ENCODE peak calls at places on chromosome 15, in five cellular contexts. Z is CD8-positive, alpha-beta T cell; G is A549; I is stomach; N is tibial nerve. M is an unnamed sample.

GRCh38 chr15:49847937-49848823 is 227.3 kb downstream of the DTWD1 start:
- DNase-seq in Z (no peak), N (no peak), G (peak), I (no peak), M (peak)

GRCh38 chr15:51739056-51739455 is 1.6 kb upstream of the LYSMD2 start:
- DNase-seq in Z (no peak), I (no peak), G (no peak), N (no peak), M (peak)

GRCh38 chr15:89501646-89502045 is 5.3 kb upstream of the RHCG start:
- DNase-seq in Z (no peak), I (no peak), G (no peak), N (no peak), M (no peak)

GRCh38 chr15:85284497-85284896 is 95.9 kb upstream of the AKAP13 start:
- DNase-seq in G (no peak), I (no peak), Z (no peak), N (no peak), M (no peak)

GRCh38 chr15:38164061-38164460 is 88.6 kb upstream of the SPRED1 start:
- DNase-seq in N (no peak), G (no peak), I (no peak), Z (no peak), M (no peak)

GRCh38 chr15:66293085-66293418 is 316 bp upstream of the DIS3L start:
- DNase-seq in N (no peak), G (no peak), I (no peak), Z (no peak), M (no peak)

GRCh38 chr15:43275736-43276562 is 9.2 kb upstream of the TGM5 start:
- DNase-seq in N (no peak), Z (no peak), G (no peak), I (no peak), M (no peak)

GRCh38 chr15:61748529-61748928 is 311.7 kb downstream of the VPS13C start:
- DNase-seq in N (no peak), G (no peak), Z (no peak), I (no peak), M (peak)

GRCh38 chr15:96352594-96353377 is 22.3 kb downstream of the NR2F2 start:
- DNase-seq in N (no peak), I (no peak), Z (no peak), G (no peak), M (no peak)

GRCh38 chr15:75836953-75837321 is 6.3 kb upstream of the UBE2Q2 start:
- DNase-seq in I (no peak), G (no peak), Z (peak), N (no peak), M (peak)

GRCh38 chr15:91541286-91541685 is 312.2 kb upstream of the SLCO3A1 start:
- DNase-seq in G (no peak), Z (no peak), I (no peak), N (no peak), M (no peak)

GRCh38 chr15:33448961-33449611 is 138.3 kb downstream of the RYR3 start:
- DNase-seq in N (no peak), I (no peak), Z (no peak), G (no peak), M (peak)

GRCh38 chr15:47473857-47474256 is 243.4 kb upstream of the SEMA6D start:
- DNase-seq in G (no peak), N (no peak), Z (no peak), I (no peak), M (no peak)

GRCh38 chr15:92079047-92079446 is 225.5 kb downstream of the SLCO3A1 start:
- DNase-seq in I (no peak), N (no peak), G (no peak), Z (no peak), M (no peak)

GRCh38 chr15:72202302-72202701 is 4.7 kb upstream of the GRAMD2A start:
- DNase-seq in G (no peak), N (no peak), Z (no peak), I (no peak), M (no peak)

GRCh38 chr15:87871130-87871737 is 385.3 kb downstream of the NTRK3 start:
- DNase-seq in G (no peak), I (no peak), N (no peak), Z (no peak), M (no peak)

GRCh38 chr15:95916568-95916967 is 413.9 kb upstream of the NR2F2 start:
- DNase-seq in N (no peak), I (no peak), G (no peak), Z (no peak), M (no peak)

GRCh38 chr15:99735868-99736267 is 2.6 kb upstream of the LYSMD4 start:
- DNase-seq in I (no peak), G (no peak), N (no peak), Z (no peak), M (no peak)

GRCh38 chr15:48292458-48292857 is 38.8 kb upstream of the DUT start:
- DNase-seq in I (no peak), Z (no peak), N (no peak), G (no peak), M (no peak)

GRCh38 chr15:91611924-91612323 is 241.6 kb upstream of the SLCO3A1 start:
- DNase-seq in G (no peak), Z (no peak), I (no peak), N (no peak), M (no peak)

GRCh38 chr15:82810863-82811421 is 1.5 kb downstream of the WHAMM start:
- DNase-seq in Z (peak), I (no peak), G (no peak), N (no peak), M (no peak)

GRCh38 chr15:96019114-96019513 is 311.4 kb upstream of the NR2F2 start:
- DNase-seq in I (no peak), Z (no peak), G (no peak), N (no peak), M (no peak)

GRCh38 chr15:66496951-66497501 is 536 bp downstream of the SNAPC5 start:
- DNase-seq in I (no peak), Z (no peak), N (no peak), G (no peak), M (no peak)

GRCh38 chr15:75620776-75621536 is 4.6 kb downstream of the SNUPN start:
- DNase-seq in I (peak), G (no peak), Z (no peak), N (peak), M (peak)

GRCh38 chr15:36501063-36501678 is 78.3 kb upstream of the CDIN1 start:
- DNase-seq in G (peak), I (no peak), N (no peak), Z (no peak), M (peak)

GRCh38 chr15:68301300-68301699 is 23.8 kb downstream of the FEM1B start:
- DNase-seq in Z (no peak), N (no peak), I (no peak), G (no peak), M (no peak)

GRCh38 chr15:48634096-48634495 is 11.4 kb downstream of the FBN1 start:
- DNase-seq in G (no peak), Z (no peak), I (no peak), N (no peak), M (no peak)

GRCh38 chr15:30872341-30872748 is 31.4 kb upstream of the FAN1 start:
- DNase-seq in G (no peak), Z (no peak), N (no peak), I (no peak), M (no peak)

GRCh38 chr15:88636039-88636438 is 2.8 kb upstream of the ISG20 start:
- DNase-seq in Z (peak), G (no peak), I (peak), N (no peak), M (peak)

GRCh38 chr15:31024979-31025378 is 33.6 kb upstream of the MTMR10 start:
- DNase-seq in Z (no peak), G (no peak), I (no peak), N (no peak), M (no peak)

GRCh38 chr15:68930268-68931022 is at the start of gene SPESP1:
- DNase-seq in Z (peak), G (no peak), N (peak), I (peak), M (peak)

GRCh38 chr15:33985287-33985686 is 17.0 kb downstream of the CHRM5 start:
- DNase-seq in N (no peak), I (no peak), Z (no peak), G (no peak), M (no peak)

GRCh38 chr15:51144021-51144532 is 49.4 kb upstream of the TNFAIP8L3 start:
- DNase-seq in I (no peak), G (peak), Z (no peak), N (no peak), M (peak)

GRCh38 chr15:85688703-85689102 is 106.0 kb downstream of the KLHL25 start:
- DNase-seq in I (no peak), G (no peak), N (no peak), Z (no peak), M (no peak)

DNA sequence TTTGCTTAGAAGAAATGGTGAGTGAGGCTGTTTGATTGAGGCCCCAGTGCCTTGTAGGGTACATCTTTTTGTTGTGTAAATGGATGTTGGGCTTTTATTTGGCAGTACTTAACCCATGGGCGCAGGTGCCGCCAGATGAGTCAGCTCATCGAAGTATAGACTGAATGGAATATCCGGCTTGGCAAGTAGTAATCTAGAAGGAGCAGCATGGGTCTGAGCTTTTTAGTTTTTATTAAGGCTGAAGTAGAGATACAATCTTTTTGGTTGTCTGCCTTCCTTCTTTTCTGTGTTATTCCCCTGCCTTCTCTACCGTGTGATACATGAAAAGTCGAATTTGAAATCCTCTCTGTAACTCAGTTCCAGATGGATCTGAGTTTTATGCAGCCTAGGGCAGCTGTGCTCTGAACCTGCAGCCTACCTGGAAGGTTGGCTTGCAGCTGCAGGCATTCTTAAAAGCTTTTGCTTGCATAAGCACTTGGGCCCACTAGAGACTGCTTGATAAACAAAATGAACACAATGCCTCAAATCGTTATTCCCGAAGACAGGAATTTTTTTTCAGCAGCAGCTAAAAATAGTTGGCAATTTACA is 177.6 kb upstream of the CGNL1 start:
- DNase-seq in G (no peak), Z (no peak), I (no peak), N (no peak), M (peak)
- TF ChIP-seq CTCF in G (no peak), Z (no peak), I (no peak), N (no peak), M (no peak)

GRCh38 chr15:40352221-40352901 is 1.5 kb downstream of the PHGR1 start:
- DNase-seq in Z (no peak), I (no peak), N (no peak), G (no peak), M (no peak)
- H3K27ac ChIP-seq in Z (no peak), I (peak), N (no peak), G (no peak), M (no peak)

DNA sequence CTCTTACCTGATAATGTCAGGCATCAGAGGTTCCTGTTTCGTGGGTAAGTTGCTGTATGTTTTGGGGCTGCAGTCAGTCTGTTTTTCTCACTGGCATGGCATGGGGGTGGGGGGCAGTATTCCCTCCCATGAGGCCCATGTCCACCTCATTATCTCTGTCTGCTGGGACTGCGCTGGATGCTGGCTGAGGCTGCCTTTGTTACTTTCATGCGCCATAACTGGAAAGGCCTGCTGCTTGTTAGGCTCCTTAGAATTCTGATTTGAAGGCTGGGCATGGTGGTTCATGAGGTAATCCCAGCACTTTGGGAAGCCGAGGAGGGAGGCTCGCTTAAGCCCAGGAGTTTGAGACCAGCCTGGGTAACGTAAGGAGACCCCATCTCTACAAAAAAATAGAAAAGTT is 9.8 kb downstream of the APBA2 start:
- DNase-seq in G (no peak), Z (no peak), I (no peak), N (no peak), M (no peak)
- TF ChIP-seq CTCF in G (no peak), Z (no peak), I (no peak), N (no peak), M (no peak)

GRCh38 chr15:25965326-25965725 is 102.2 kb upstream of the ATP10A start:
- DNase-seq in Z (no peak), I (no peak), G (no peak), N (no peak), M (no peak)

GRCh38 chr15:25967120-25967519 is 104.0 kb upstream of the ATP10A start:
- DNase-seq in G (no peak), N (no peak), Z (no peak), I (no peak), M (no peak)

GRCh38 chr15:25969886-25970285 is 106.8 kb upstream of the ATP10A start:
- DNase-seq in I (no peak), G (no peak), N (no peak), Z (no peak), M (no peak)

DNA sequence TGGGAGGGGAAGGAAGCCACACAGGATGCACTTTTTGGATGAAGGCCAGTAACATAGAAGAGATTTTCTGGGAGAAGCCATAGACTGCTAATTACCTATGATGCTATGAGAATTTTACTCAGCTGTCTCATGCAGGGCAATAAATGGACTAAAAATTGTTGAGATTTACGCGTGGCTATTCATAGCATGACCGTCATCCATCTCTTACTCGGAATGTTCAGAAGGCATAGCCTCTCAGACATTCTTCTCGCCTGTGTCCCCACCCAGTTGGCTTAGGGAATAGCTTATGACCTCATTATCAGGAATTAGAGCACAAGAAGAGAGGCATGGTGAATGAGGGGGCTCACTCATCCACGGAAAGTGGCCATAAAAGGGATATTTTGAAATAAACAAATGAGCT is 107.9 kb upstream of the ATP10A start:
- DNase-seq in Z (no peak), I (no peak), G (no peak), N (no peak), M (no peak)
- H3K27ac ChIP-seq in Z (no peak), I (no peak), G (no peak), N (no peak), M (no peak)

DNA sequence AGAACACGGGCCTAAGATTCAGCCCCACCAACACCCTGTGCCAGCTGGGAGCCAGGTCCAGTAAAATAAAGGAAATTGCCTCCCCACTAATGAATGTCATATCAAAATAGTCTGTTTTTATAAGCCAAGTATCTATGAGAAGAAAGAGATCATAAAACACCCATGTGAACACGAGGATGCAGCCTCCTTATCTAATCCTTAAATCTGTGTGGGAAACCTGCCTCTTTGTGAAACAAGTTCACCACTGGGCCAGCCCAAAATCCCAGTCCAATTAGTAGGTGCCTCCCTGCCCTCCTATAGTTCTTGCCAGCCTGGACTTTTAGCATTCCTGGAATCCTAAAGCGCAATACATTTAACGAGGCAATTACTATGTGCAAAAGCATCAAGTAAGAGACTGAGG is 42.0 kb downstream of the SCAPER start:
- DNase-seq in Z (no peak), I (no peak), G (no peak), N (no peak), M (no peak)
- TF ChIP-seq CTCF in Z (no peak), I (no peak), G (no peak), N (no peak), M (no peak)

GRCh38 chr15:70032509-70032908 is 65.2 kb downstream of the TLE3 start:
- DNase-seq in Z (no peak), G (no peak), N (no peak), I (no peak), M (no peak)
- H3K27ac ChIP-seq in Z (no peak), G (no peak), N (no peak), I (no peak), M (no peak)